ENCODE peak calls at places on chromosomes 12 and 14, in six cellular contexts. Z, I, W, B, X and C are unnamed samples.

GRCh38 chr14:74979442-74980397 is 23.0 kb upstream of the EIF2B2 start:
- DNase-seq in Z (no peak), I (peak), W (no peak), B (no peak), X (no peak), C (no peak)

GRCh38 chr12:27013606-27014084 is 539 bp downstream of the TM7SF3 start:
- DNase-seq in Z (no peak), I (no peak), W (no peak), B (peak), X (no peak), C (no peak)

GRCh38 chr12:29667011-29667410 is 116.7 kb downstream of the TMTC1 start:
- DNase-seq in Z (no peak), I (no peak), W (no peak), B (no peak), X (no peak), C (no peak)

GRCh38 chr12:95208678-95209077 is 8.6 kb downstream of the FGD6 start:
- DNase-seq in Z (no peak), I (no peak), W (no peak), B (no peak), X (no peak), C (no peak)

GRCh38 chr14:98368214-98368613 is 903.8 kb downstream of the BCL11B start:
- DNase-seq in Z (no peak), I (no peak), W (no peak), B (no peak), X (no peak), C (no peak)

GRCh38 chr12:11765817-11766794 is 116.6 kb downstream of the ETV6 start:
- DNase-seq in Z (peak), I (no peak), W (peak), B (no peak), X (no peak), C (no peak)

GRCh38 chr12:749871-750270 is 2.5 kb upstream of the WNK1 start:
- DNase-seq in Z (no peak), I (no peak), W (no peak), B (no peak), X (no peak), C (no peak)

GRCh38 chr14:91225025-91225424 is 19.5 kb downstream of the GPR68 start:
- DNase-seq in Z (no peak), I (no peak), W (no peak), B (no peak), X (no peak), C (no peak)

GRCh38 chr12:32032205-32032810 is 73.1 kb downstream of the RESF1 start:
- DNase-seq in Z (no peak), I (no peak), W (no peak), B (peak), X (no peak), C (no peak)

GRCh38 chr12:68971404-68971803 is 38.4 kb upstream of the CPM start:
- DNase-seq in Z (no peak), I (no peak), W (no peak), B (no peak), X (no peak), C (no peak)

GRCh38 chr14:33848706-33849454 is 102.0 kb downstream of the EGLN3 start:
- DNase-seq in Z (peak), I (peak), W (no peak), B (peak), X (peak), C (peak)

GRCh38 chr12:126974779-126975178 is 1292.2 kb upstream of the TMEM132C start:
- DNase-seq in Z (no peak), I (no peak), W (no peak), B (peak), X (no peak), C (no peak)

GRCh38 chr14:100592972-100593371 is 5.8 kb upstream of the BEGAIN start:
- DNase-seq in Z (no peak), I (peak), W (no peak), B (no peak), X (no peak), C (no peak)

GRCh38 chr12:26028953-26029740 is 70.7 kb downstream of the RASSF8 start:
- DNase-seq in Z (no peak), I (no peak), W (no peak), B (peak), X (no peak), C (peak)

GRCh38 chr14:52314521-52315354 is 626 bp downstream of the PTGER2 start:
- DNase-seq in Z (no peak), I (peak), W (no peak), B (peak), X (no peak), C (no peak)

GRCh38 chr12:28191690-28192089 is 1.4 kb downstream of the CCDC91 start:
- DNase-seq in Z (no peak), I (no peak), W (no peak), B (no peak), X (no peak), C (no peak)

GRCh38 chr14:93106541-93107156 is 9.1 kb downstream of the ITPK1 start:
- DNase-seq in Z (no peak), I (no peak), W (no peak), B (no peak), X (no peak), C (no peak)

GRCh38 chr14:102362084-102362483 is 606 bp downstream of the CINP start:
- DNase-seq in Z (peak), I (no peak), W (no peak), B (no peak), X (no peak), C (no peak)

GRCh38 chr12:75361408-75361807 is 26.9 kb downstream of the GLIPR1L1 start:
- DNase-seq in Z (no peak), I (no peak), W (no peak), B (no peak), X (no peak), C (no peak)

GRCh38 chr14:58746261-58746660 is 108.5 kb downstream of the DACT1 start:
- DNase-seq in Z (no peak), I (no peak), W (no peak), B (no peak), X (no peak), C (peak)

GRCh38 chr14:46405095-46405494 is 246.5 kb downstream of the RPL10L start:
- DNase-seq in Z (no peak), I (no peak), W (no peak), B (peak), X (no peak), C (no peak)

GRCh38 chr14:54715244-54715643 is 148.3 kb downstream of the SAMD4A start:
- DNase-seq in Z (no peak), I (no peak), W (no peak), B (no peak), X (no peak), C (no peak)

GRCh38 chr12:1204581-1205121 is 213.6 kb downstream of the ERC1 start:
- DNase-seq in Z (no peak), I (no peak), W (no peak), B (no peak), X (no peak), C (no peak)

GRCh38 chr12:47902131-47902639 is 2.6 kb downstream of the VDR start:
- DNase-seq in Z (no peak), I (no peak), W (no peak), B (no peak), X (no peak), C (no peak)

GRCh38 chr14:68787235-68787727 is 5.6 kb downstream of the ZFP36L1 start:
- DNase-seq in Z (no peak), I (no peak), W (no peak), B (no peak), X (no peak), C (no peak)

GRCh38 chr12:48927261-48927660 is 2.0 kb upstream of the FKBP11 start:
- DNase-seq in Z (no peak), I (no peak), W (no peak), B (no peak), X (no peak), C (no peak)

GRCh38 chr12:90543393-90543792 is 411.6 kb downstream of the CCER1 start:
- DNase-seq in Z (no peak), I (no peak), W (no peak), B (no peak), X (no peak), C (no peak)

GRCh38 chr12:71533703-71534102 is 94.1 kb downstream of the LGR5 start:
- DNase-seq in Z (no peak), I (no peak), W (no peak), B (no peak), X (no peak), C (no peak)

GRCh38 chr14:75824328-75824727 is 157.5 kb downstream of the TGFB3 start:
- DNase-seq in Z (no peak), I (no peak), W (no peak), B (no peak), X (no peak), C (no peak)

GRCh38 chr12:15592934-15593333 is 196.3 kb downstream of the EPS8 start:
- DNase-seq in Z (no peak), I (no peak), W (no peak), B (no peak), X (no peak), C (no peak)

GRCh38 chr12:59408431-59408830 is 187.4 kb upstream of the SLC16A7 start:
- DNase-seq in Z (no peak), I (no peak), W (no peak), B (no peak), X (no peak), C (no peak)

GRCh38 chr14:54343276-54344121 is 53.3 kb upstream of the CDKN3 start:
- DNase-seq in Z (no peak), I (peak), W (no peak), B (no peak), X (no peak), C (peak)

GRCh38 chr12:124625867-124626675 is 58.7 kb upstream of the NCOR2 start:
- DNase-seq in Z (peak), I (peak), W (no peak), B (no peak), X (no peak), C (no peak)